ENCODE peak calls at places on chromosomes 5 and 9, in seven cellular contexts. One of them, this sample, is unnamed.

GRCh38 chr9:21817176-21817575 is 14.7 kb downstream of the MTAP start:
- DNase-seq in astrocyte of the cerebellum: no peak
- DNase-seq in tibial artery: no peak
- DNase-seq in Daoy: no peak
- DNase-seq in fibroblast of the aortic adventitia: peak
- DNase-seq in substantia nigra: no peak
- DNase-seq in SJSA1: no peak
- DNase-seq in this sample: no peak

GRCh38 chr9:16530669-16531461 is 339.6 kb downstream of the BNC2 start:
- DNase-seq in astrocyte of the cerebellum: no peak
- DNase-seq in tibial artery: no peak
- DNase-seq in Daoy: no peak
- DNase-seq in fibroblast of the aortic adventitia: no peak
- DNase-seq in substantia nigra: no peak
- DNase-seq in SJSA1: no peak
- DNase-seq in this sample: no peak

GRCh38 chr5:153504726-153505125 is 14.3 kb downstream of the GRIA1 start:
- DNase-seq in astrocyte of the cerebellum: no peak
- DNase-seq in tibial artery: no peak
- DNase-seq in Daoy: no peak
- DNase-seq in fibroblast of the aortic adventitia: no peak
- DNase-seq in substantia nigra: no peak
- DNase-seq in SJSA1: no peak
- DNase-seq in this sample: no peak

GRCh38 chr5:132496631-132497487 is 6.3 kb upstream of the IRF1 start:
- DNase-seq in astrocyte of the cerebellum: peak
- DNase-seq in tibial artery: peak
- DNase-seq in Daoy: peak
- DNase-seq in fibroblast of the aortic adventitia: peak
- DNase-seq in substantia nigra: peak
- DNase-seq in SJSA1: peak
- DNase-seq in this sample: peak

GRCh38 chr9:93324191-93324834 is 127.2 kb upstream of the FAM120A start:
- DNase-seq in astrocyte of the cerebellum: no peak
- DNase-seq in tibial artery: no peak
- DNase-seq in Daoy: no peak
- DNase-seq in fibroblast of the aortic adventitia: no peak
- DNase-seq in substantia nigra: no peak
- DNase-seq in SJSA1: no peak
- DNase-seq in this sample: no peak

GRCh38 chr5:157431544-157432200 is 28.3 kb upstream of the NIPAL4 start:
- DNase-seq in astrocyte of the cerebellum: peak
- DNase-seq in tibial artery: no peak
- DNase-seq in Daoy: peak
- DNase-seq in fibroblast of the aortic adventitia: peak
- DNase-seq in substantia nigra: peak
- DNase-seq in SJSA1: peak
- DNase-seq in this sample: no peak

GRCh38 chr9:131622536-131622935 is 77.2 kb downstream of the PRRT1B start:
- DNase-seq in astrocyte of the cerebellum: no peak
- DNase-seq in tibial artery: no peak
- DNase-seq in Daoy: no peak
- DNase-seq in fibroblast of the aortic adventitia: no peak
- DNase-seq in substantia nigra: no peak
- DNase-seq in SJSA1: no peak
- DNase-seq in this sample: no peak

GRCh38 chr9:36748322-36748899 is 175.7 kb downstream of the MELK start:
- DNase-seq in astrocyte of the cerebellum: peak
- DNase-seq in tibial artery: no peak
- DNase-seq in Daoy: peak
- DNase-seq in fibroblast of the aortic adventitia: peak
- DNase-seq in substantia nigra: peak
- DNase-seq in SJSA1: peak
- DNase-seq in this sample: no peak

GRCh38 chr9:649128-650074 is 192.1 kb upstream of the DMRT1 start:
- DNase-seq in astrocyte of the cerebellum: no peak
- DNase-seq in tibial artery: no peak
- DNase-seq in Daoy: peak
- DNase-seq in fibroblast of the aortic adventitia: no peak
- DNase-seq in substantia nigra: no peak
- DNase-seq in SJSA1: no peak
- DNase-seq in this sample: no peak

GRCh38 chr5:138469540-138470321 is 4.5 kb downstream of the EGR1 start:
- DNase-seq in astrocyte of the cerebellum: peak
- DNase-seq in tibial artery: no peak
- DNase-seq in Daoy: peak
- DNase-seq in fibroblast of the aortic adventitia: no peak
- DNase-seq in substantia nigra: no peak
- DNase-seq in SJSA1: peak
- DNase-seq in this sample: peak

GRCh38 chr9:135815433-135816178 is 91.7 kb downstream of the CAMSAP1 start:
- DNase-seq in astrocyte of the cerebellum: no peak
- DNase-seq in tibial artery: no peak
- DNase-seq in Daoy: no peak
- DNase-seq in fibroblast of the aortic adventitia: no peak
- DNase-seq in substantia nigra: no peak
- DNase-seq in SJSA1: no peak
- DNase-seq in this sample: no peak

GRCh38 chr5:53302524-53302923 is 177.9 kb upstream of the FST start:
- DNase-seq in astrocyte of the cerebellum: no peak
- DNase-seq in tibial artery: no peak
- DNase-seq in Daoy: no peak
- DNase-seq in fibroblast of the aortic adventitia: peak
- DNase-seq in substantia nigra: no peak
- DNase-seq in SJSA1: no peak
- DNase-seq in this sample: no peak

GRCh38 chr9:134627417-134628353 is 13.9 kb upstream of the COL5A1 start:
- DNase-seq in astrocyte of the cerebellum: no peak
- DNase-seq in tibial artery: no peak
- DNase-seq in Daoy: no peak
- DNase-seq in fibroblast of the aortic adventitia: no peak
- DNase-seq in substantia nigra: no peak
- DNase-seq in SJSA1: no peak
- DNase-seq in this sample: no peak

GRCh38 chr5:109028608-109029299 is 281.1 kb downstream of the FER start:
- DNase-seq in astrocyte of the cerebellum: no peak
- DNase-seq in tibial artery: no peak
- DNase-seq in Daoy: no peak
- DNase-seq in fibroblast of the aortic adventitia: no peak
- DNase-seq in substantia nigra: no peak
- DNase-seq in SJSA1: no peak
- DNase-seq in this sample: no peak

GRCh38 chr5:141811287-141812155 is 66.7 kb downstream of the PCDH1 start:
- DNase-seq in astrocyte of the cerebellum: no peak
- DNase-seq in tibial artery: no peak
- DNase-seq in Daoy: peak
- DNase-seq in fibroblast of the aortic adventitia: no peak
- DNase-seq in substantia nigra: peak
- DNase-seq in SJSA1: no peak
- DNase-seq in this sample: no peak

GRCh38 chr9:133114451-133114885 is 6.6 kb downstream of the RALGDS start:
- DNase-seq in astrocyte of the cerebellum: no peak
- DNase-seq in tibial artery: peak
- DNase-seq in Daoy: no peak
- DNase-seq in fibroblast of the aortic adventitia: no peak
- DNase-seq in substantia nigra: peak
- DNase-seq in SJSA1: no peak
- DNase-seq in this sample: no peak

GRCh38 chr9:101311759-101312420 is 72.9 kb downstream of the BAAT start:
- DNase-seq in astrocyte of the cerebellum: peak
- DNase-seq in tibial artery: no peak
- DNase-seq in Daoy: peak
- DNase-seq in fibroblast of the aortic adventitia: peak
- DNase-seq in substantia nigra: no peak
- DNase-seq in SJSA1: peak
- DNase-seq in this sample: no peak

GRCh38 chr5:73160239-73160671 is 12.7 kb upstream of the TMEM174 start:
- DNase-seq in astrocyte of the cerebellum: peak
- DNase-seq in tibial artery: no peak
- DNase-seq in Daoy: peak
- DNase-seq in fibroblast of the aortic adventitia: no peak
- DNase-seq in substantia nigra: no peak
- DNase-seq in SJSA1: no peak
- DNase-seq in this sample: no peak

GRCh38 chr9:122342323-122343050 is 28.3 kb upstream of the PTGS1 start:
- DNase-seq in astrocyte of the cerebellum: no peak
- DNase-seq in tibial artery: no peak
- DNase-seq in Daoy: no peak
- DNase-seq in fibroblast of the aortic adventitia: no peak
- DNase-seq in substantia nigra: no peak
- DNase-seq in SJSA1: no peak
- DNase-seq in this sample: no peak

GRCh38 chr5:159199225-159199624 is 10.1 kb downstream of the RNF145 start:
- DNase-seq in astrocyte of the cerebellum: no peak
- DNase-seq in tibial artery: no peak
- DNase-seq in Daoy: no peak
- DNase-seq in fibroblast of the aortic adventitia: no peak
- DNase-seq in substantia nigra: no peak
- DNase-seq in SJSA1: no peak
- DNase-seq in this sample: no peak

GRCh38 chr5:98698359-98698758 is 75.1 kb upstream of the RGMB start:
- DNase-seq in astrocyte of the cerebellum: no peak
- DNase-seq in tibial artery: no peak
- DNase-seq in Daoy: no peak
- DNase-seq in fibroblast of the aortic adventitia: peak
- DNase-seq in substantia nigra: no peak
- DNase-seq in SJSA1: no peak
- DNase-seq in this sample: no peak

GRCh38 chr5:40429258-40430111 is 250.2 kb upstream of the PTGER4 start:
- DNase-seq in astrocyte of the cerebellum: no peak
- DNase-seq in tibial artery: peak
- DNase-seq in Daoy: peak
- DNase-seq in fibroblast of the aortic adventitia: peak
- DNase-seq in substantia nigra: no peak
- DNase-seq in SJSA1: no peak
- DNase-seq in this sample: no peak

GRCh38 chr5:57715296-57715695 is 232.7 kb upstream of the ACTBL2 start:
- DNase-seq in astrocyte of the cerebellum: no peak
- DNase-seq in tibial artery: no peak
- DNase-seq in Daoy: peak
- DNase-seq in fibroblast of the aortic adventitia: peak
- DNase-seq in substantia nigra: no peak
- DNase-seq in SJSA1: peak
- DNase-seq in this sample: no peak

This sample was measured in right atrium auricular region.